ENCODE peak calls at places on chromosomes 12 and 14, in nine cellular contexts. E is fibroblast of lung, Y is HCT116, B is cardiac muscle cell, A is prostate gland, D is SK-N-SH, S is psoas muscle, K is A549, O is breast epithelium. T is an unnamed sample. For H3K4me1, the result is how much of the 10 kb centered on the place peaks cover.

GRCh38 chr12:112961074-112961473 is 17.2 kb upstream of the OAS2 start:
- DNase-seq in E (no peak), Y (no peak), B (no peak), A (no peak), D (no peak), S (no peak), K (no peak), O (no peak), T (no peak)

GRCh38 chr14:65336191-65336591 is 76.3 kb upstream of the FUT8 start:
- DNase-seq in E (peak), Y (no peak), B (peak), A (no peak), D (no peak), S (no peak), K (no peak), O (no peak), T (no peak)

GRCh38 chr12:124326899-124327298 is 32.0 kb downstream of the RFLNA start:
- DNase-seq in E (no peak), Y (no peak), B (no peak), A (no peak), D (no peak), S (no peak), K (no peak), O (no peak), T (no peak)

GRCh38 chr14:21384494-21384851 is 654 bp upstream of the SUPT16H start:
- DNase-seq in E (no peak), Y (no peak), B (no peak), A (no peak), D (no peak), S (no peak), K (no peak), O (no peak), T (no peak)

GRCh38 chr12:53603804-53604203 is 22.4 kb downstream of the ATF7 start:
- DNase-seq in E (no peak), Y (no peak), B (no peak), A (no peak), D (no peak), S (no peak), K (no peak), O (no peak), T (no peak)

GRCh38 chr12:128387811-128388422 is 120.9 kb downstream of the TMEM132C start:
- DNase-seq in E (no peak), Y (no peak), B (peak), A (no peak), D (peak), S (peak), K (peak), O (peak), T (peak)

GRCh38 chr12:27142102-27142721 is 59.8 kb upstream of the C12orf71 start:
- DNase-seq in E (peak), Y (peak), B (peak), A (peak), D (peak), S (no peak), K (peak), O (no peak), T (peak)

GRCh38 chr12:55972906-55973597 is 826 bp upstream of the RAB5B start:
- DNase-seq in E (peak), Y (no peak), B (no peak), A (peak), D (no peak), S (no peak), K (no peak), O (no peak), T (no peak)

GRCh38 chr14:69580009-69580577 is 5.4 kb upstream of the CCDC177 start:
- DNase-seq in E (peak), Y (peak), B (peak), A (no peak), D (peak), S (no peak), K (peak), O (no peak), T (no peak)

GRCh38 chr14:35032562-35032961 is 13.5 kb upstream of the FAM177A1 start:
- DNase-seq in E (no peak), Y (no peak), B (no peak), A (no peak), D (no peak), S (no peak), K (no peak), O (no peak), T (no peak)

GRCh38 chr12:43737646-43738045 is 20.9 kb downstream of the PUS7L start:
- DNase-seq in E (peak), Y (no peak), B (no peak), A (no peak), D (no peak), S (no peak), K (no peak), O (no peak), T (no peak)

GRCh38 chr14:50800032-50800431 is 30.9 kb downstream of the NIN start:
- DNase-seq in E (peak), Y (no peak), B (no peak), A (no peak), D (no peak), S (no peak), K (no peak), O (no peak), T (no peak)

GRCh38 chr14:53714495-53715389 is 241.9 kb downstream of the BMP4 start:
- DNase-seq in E (peak), Y (no peak), B (peak), A (no peak), D (no peak), S (no peak), K (no peak), O (no peak), T (no peak)

GRCh38 chr12:11762723-11763326 is 113.4 kb downstream of the ETV6 start:
- DNase-seq in E (peak), Y (no peak), B (no peak), A (no peak), D (no peak), S (no peak), K (no peak), O (no peak), T (no peak)

GRCh38 chr12:93442411-93443340 is 929 bp upstream of the UBE2N start:
- DNase-seq in E (no peak), Y (no peak), B (no peak), A (no peak), D (no peak), S (no peak), K (no peak), O (no peak), T (no peak)

GRCh38 chr12:87660987-87661769 is 368.0 kb downstream of the C12orf50 start:
- DNase-seq in E (peak), Y (no peak), B (no peak), A (no peak), D (no peak), S (no peak), K (no peak), O (no peak), T (peak)

GRCh38 chr14:68551045-68551683 is 241.7 kb downstream of the ZFP36L1 start:
- DNase-seq in E (no peak), Y (no peak), B (no peak), A (no peak), D (no peak), S (no peak), K (no peak), O (no peak), T (no peak)

GRCh38 chr14:23441076-23441475 is 5.6 kb upstream of the MYH7 start:
- DNase-seq in E (peak), Y (no peak), B (peak), A (no peak), D (no peak), S (no peak), K (no peak), O (no peak), T (no peak)

GRCh38 chr14:95356245-95356850 is 36.6 kb upstream of the CLMN start:
- DNase-seq in E (no peak), Y (no peak), B (no peak), A (no peak), D (no peak), S (no peak), K (no peak), O (no peak), T (no peak)

GRCh38 chr12:56995201-56995929 is 11.0 kb downstream of the ZBTB39 start:
- DNase-seq in E (no peak), Y (no peak), B (no peak), A (no peak), D (no peak), S (no peak), K (no peak), O (no peak), T (no peak)

GRCh38 chr12:39441963-39442894 is 691 bp downstream of the KIF21A start:
- DNase-seq in E (peak), Y (no peak), B (peak), A (peak), D (peak), S (peak), K (peak), O (peak), T (no peak)

GRCh38 chr12:76032043-76032981 is 736 bp upstream of the PHLDA1 start:
- DNase-seq in E (peak), Y (no peak), B (peak), A (peak), D (peak), S (no peak), K (peak), O (peak), T (peak)

GRCh38 chr14:79165460-79166080 is 995.4 kb downstream of the NRXN3 start:
- DNase-seq in E (no peak), Y (no peak), B (no peak), A (no peak), D (no peak), S (no peak), K (no peak), O (no peak), T (no peak)

GRCh38 chr12:53199700-53200099 is 7.4 kb downstream of the ITGB7 start:
- DNase-seq in E (no peak), Y (no peak), B (no peak), A (no peak), D (no peak), S (no peak), K (no peak), O (no peak), T (no peak)

GRCh38 chr14:105399441-105399775 is 1.1 kb downstream of the TEX22 start:
- DNase-seq in E (no peak), Y (no peak), B (no peak), A (no peak), D (no peak), S (no peak), K (no peak), O (no peak), T (no peak)

GRCh38 chr14:105397350-105397931 is 897 bp upstream of the TEX22 start:
- DNase-seq in E (no peak), Y (no peak), B (no peak), A (no peak), D (no peak), S (peak), K (no peak), O (no peak), T (peak)

GRCh38 chr14:105398726-105399440 is 545 bp downstream of the TEX22 start:
- DNase-seq in E (peak), Y (no peak), B (no peak), A (no peak), D (peak), S (no peak), K (no peak), O (no peak), T (no peak)

GRCh38 chr14:105400016-105400415 is 1.7 kb downstream of the TEX22 start:
- DNase-seq in E (no peak), Y (no peak), B (no peak), A (no peak), D (no peak), S (no peak), K (no peak), O (no peak), T (peak)

GRCh38 chr14:105398044-105398725 is at the start of gene TEX22:
- DNase-seq in E (peak), Y (peak), B (peak), A (peak), D (peak), S (peak), K (peak), O (peak), T (peak)
- TF ChIP-seq CTCF in E (no peak), Y (no peak), B (peak), A (peak), D (peak), S (peak), K (no peak), O (no peak), T (no peak)

GRCh38 chr12:122982963-122983788 is 2.7 kb downstream of the ARL6IP4 start:
- DNase-seq in E (no peak), Y (no peak), B (no peak), A (no peak), D (no peak), S (no peak), K (no peak), O (no peak), T (no peak)

GRCh38 chr12:122984612-122985358 is 4.3 kb downstream of the ARL6IP4 start:
- DNase-seq in E (peak), Y (no peak), B (peak), A (no peak), D (no peak), S (peak), K (no peak), O (no peak), T (no peak)

GRCh38 chr12:122982494-122982850 is 2.0 kb downstream of the ARL6IP4 start:
- DNase-seq in E (no peak), Y (no peak), B (no peak), A (no peak), D (no peak), S (no peak), K (no peak), O (no peak), T (no peak)

GRCh38 chr12:122985590-122986257 is 5.2 kb downstream of the ARL6IP4 start:
- DNase-seq in E (no peak), Y (no peak), B (no peak), A (no peak), D (no peak), S (no peak), K (no peak), O (no peak), T (peak)

GRCh38 chr12:122983789-122984515 is 3.5 kb downstream of the ARL6IP4 start:
- DNase-seq in E (peak), Y (no peak), B (peak), A (no peak), D (no peak), S (no peak), K (no peak), O (no peak), T (no peak)
- H3K4me3 ChIP-seq in E (no peak), Y (no peak), B (no peak), A (no peak), D (no peak), S (no peak), K (no peak), O (no peak), T (no peak)

GRCh38 chr14:44960646-44961045 is 1.1 kb downstream of the KLHL28 start:
- DNase-seq in E (peak), Y (no peak), B (no peak), A (no peak), D (no peak), S (no peak), K (no peak), O (no peak), T (no peak)
- H3K4me1 ChIP-seq in E (under half), Y (under half), B (under half), A (under half), D (under half), S (half or more), K (under half), O (under half), T (under half)

GRCh38 chr12:28967426-28967825 is 181.7 kb upstream of the FAR2 start:
- DNase-seq in E (no peak), Y (no peak), B (no peak), A (no peak), D (no peak), S (no peak), K (no peak), O (no peak), T (no peak)

GRCh38 chr12:28961948-28962384 is 187.1 kb upstream of the FAR2 start:
- DNase-seq in E (peak), Y (no peak), B (peak), A (no peak), D (no peak), S (no peak), K (no peak), O (no peak), T (no peak)

GRCh38 chr12:28958553-28959195 is 190.4 kb upstream of the FAR2 start:
- DNase-seq in E (peak), Y (no peak), B (peak), A (no peak), D (no peak), S (no peak), K (no peak), O (no peak), T (no peak)

GRCh38 chr12:28966049-28966778 is 182.9 kb upstream of the FAR2 start:
- DNase-seq in E (peak), Y (no peak), B (peak), A (peak), D (no peak), S (no peak), K (no peak), O (no peak), T (no peak)

GRCh38 chr12:28963554-28963953 is 185.5 kb upstream of the FAR2 start:
- DNase-seq in E (peak), Y (peak), B (peak), A (no peak), D (no peak), S (no peak), K (no peak), O (no peak), T (no peak)
- TF ChIP-seq CTCF in E (peak), Y (peak), B (peak), A (peak), D (peak), S (no peak), K (peak), O (no peak), T (no peak)

DNA sequence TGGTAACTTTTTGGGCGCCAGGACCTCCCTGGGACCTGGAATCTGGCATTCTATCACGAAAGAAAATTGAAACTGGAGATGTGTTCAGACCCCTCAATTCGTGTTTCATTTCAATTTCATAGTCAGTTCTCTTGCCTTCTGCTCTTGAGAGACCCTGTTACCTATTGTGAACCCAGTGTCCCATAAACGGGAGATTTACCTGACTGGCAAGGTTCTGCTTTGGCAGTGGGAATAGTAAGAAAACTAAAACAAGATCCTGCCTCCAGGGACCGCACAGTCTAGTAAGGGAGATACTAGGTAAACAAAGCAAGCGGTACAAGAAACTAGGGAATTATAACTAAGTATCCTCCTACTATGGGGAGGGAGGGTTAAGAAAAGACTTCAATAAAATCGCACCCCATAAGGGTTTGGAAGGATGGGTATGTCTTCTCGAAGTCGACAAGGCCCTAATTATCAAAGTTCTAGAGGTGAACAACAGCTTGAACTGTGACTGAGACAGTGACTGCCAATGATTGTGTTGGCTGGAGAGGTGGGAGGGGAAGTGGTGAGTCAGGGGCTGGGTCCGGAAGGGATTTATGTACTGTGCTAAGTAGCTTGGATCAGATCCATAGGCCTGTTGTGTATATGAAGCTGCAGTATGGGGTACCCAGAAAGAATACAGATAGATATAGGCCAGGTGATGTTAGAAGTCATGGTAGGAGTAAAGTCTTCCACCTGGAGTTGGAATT is 754 bp downstream of the ACSS3 start:
- DNase-seq in E (peak), Y (no peak), B (peak), A (peak), D (no peak), S (peak), K (no peak), O (no peak), T (no peak)
- H3K4me3 ChIP-seq in E (peak), Y (no peak), B (peak), A (peak), D (peak), S (peak), K (peak), O (peak), T (peak)

DNA sequence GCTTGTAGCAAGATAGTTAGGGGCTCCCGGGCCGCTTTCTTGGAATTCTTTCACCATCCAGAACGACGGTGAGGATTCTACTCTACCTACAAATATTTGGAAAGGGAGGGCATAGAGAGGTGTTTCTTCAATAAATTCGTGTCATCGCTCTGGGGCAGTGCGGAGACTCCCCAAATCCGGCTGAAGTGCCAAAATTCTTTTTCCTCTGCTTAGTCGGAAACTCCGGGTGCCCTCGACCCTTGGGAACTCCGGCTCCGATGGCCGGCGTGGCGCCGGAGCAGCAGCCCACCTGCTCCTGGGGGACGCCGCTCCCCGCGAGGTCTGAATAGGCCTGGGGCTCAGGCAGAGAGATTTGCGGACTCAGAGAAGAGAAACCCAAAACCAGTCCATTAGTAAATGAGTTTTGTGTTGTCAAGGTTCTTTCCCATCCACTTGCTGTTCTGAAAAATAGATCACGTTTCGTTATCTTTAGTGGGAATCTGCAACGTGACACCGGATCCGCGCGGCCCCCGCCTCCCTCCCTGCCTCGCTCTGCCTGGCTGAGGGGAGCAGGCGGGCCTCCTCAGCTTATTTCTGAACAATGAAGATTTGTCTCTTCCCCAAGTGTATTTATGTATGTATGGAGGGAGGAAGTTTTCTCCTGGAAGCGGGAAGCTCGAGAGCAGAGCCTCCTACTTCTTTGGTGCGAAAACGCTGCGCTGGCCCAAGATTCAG is 3.6 kb upstream of the SIX1 start:
- DNase-seq in E (no peak), Y (no peak), B (no peak), A (peak), D (peak), S (no peak), K (no peak), O (no peak), T (no peak)
- H3K4me1 ChIP-seq in E (under half), Y (under half), B (under half), A (under half), D (under half), S (under half), K (under half), O (under half), T (under half)

GRCh38 chr14:31137214-31137889 is 70.2 kb downstream of the HECTD1 start:
- DNase-seq in E (no peak), Y (peak), B (no peak), A (no peak), D (no peak), S (no peak), K (no peak), O (no peak), T (no peak)

GRCh38 chr14:31142455-31143087 is 65.0 kb downstream of the HECTD1 start:
- DNase-seq in E (no peak), Y (no peak), B (no peak), A (no peak), D (no peak), S (no peak), K (no peak), O (no peak), T (no peak)

GRCh38 chr14:31139301-31139847 is 68.2 kb downstream of the HECTD1 start:
- DNase-seq in E (no peak), Y (no peak), B (no peak), A (no peak), D (no peak), S (no peak), K (no peak), O (no peak), T (no peak)

GRCh38 chr14:31133133-31133532 is 74.5 kb downstream of the HECTD1 start:
- DNase-seq in E (no peak), Y (no peak), B (no peak), A (no peak), D (no peak), S (no peak), K (no peak), O (no peak), T (no peak)

DNA sequence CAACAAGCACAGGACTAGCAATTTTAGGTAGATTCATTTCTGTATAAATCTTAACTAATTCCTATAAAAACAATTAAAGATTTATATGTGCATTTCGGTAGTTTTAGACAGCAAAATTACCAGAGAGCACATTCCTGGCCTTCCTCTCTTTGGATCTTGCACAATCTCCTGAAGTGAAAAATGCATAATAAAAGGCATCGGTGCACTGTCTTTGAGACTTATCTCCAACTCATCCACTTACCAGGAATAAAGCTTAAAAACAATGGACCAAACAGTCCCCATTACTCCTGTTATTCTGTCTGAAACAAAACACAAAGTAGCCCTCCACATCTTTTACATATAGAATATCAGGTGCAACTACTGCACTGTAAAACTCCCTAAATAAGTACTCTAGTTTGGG is 69.3 kb downstream of the HECTD1 start:
- DNase-seq in E (no peak), Y (no peak), B (peak), A (no peak), D (no peak), S (no peak), K (no peak), O (no peak), T (no peak)
- TF ChIP-seq CTCF in E (no peak), Y (no peak), B (no peak), A (no peak), D (no peak), S (no peak), K (no peak), O (no peak), T (no peak)

GRCh38 chr12:41034686-41035085 is 153.4 kb upstream of the PDZRN4 start:
- DNase-seq in E (peak), Y (no peak), B (no peak), A (no peak), D (no peak), S (no peak), K (no peak), O (no peak), T (no peak)

GRCh38 chr12:41032386-41032785 is 155.7 kb upstream of the PDZRN4 start:
- DNase-seq in E (no peak), Y (no peak), B (no peak), A (no peak), D (no peak), S (no peak), K (no peak), O (no peak), T (no peak)
- H3K4me3 ChIP-seq in E (no peak), Y (no peak), B (no peak), A (no peak), D (no peak), S (no peak), K (no peak), O (no peak), T (no peak)

T was measured in pancreas.